ENCODE peak calls at places on chromosome 21, in ten cellular contexts. One of them, this sample, is unnamed.

GRCh38 chr21:42809171-42809570 is 70.2 kb downstream of the WDR4 start:
- DNase-seq in AG09319: no peak
- DNase-seq in transverse colon: no peak
- DNase-seq in HepG2: no peak
- DNase-seq in neural crest cell: no peak
- DNase-seq in cardiac muscle cell: no peak
- DNase-seq in GM23338: no peak
- DNase-seq in uterus: no peak
- DNase-seq in mammary epithelial cell: no peak
- DNase-seq in fibroblast of the aortic adventitia: no peak
- DNase-seq in this sample: no peak

GRCh38 chr21:22880573-22880972 is 1882.4 kb downstream of the NCAM2 start:
- DNase-seq in uterus: no peak
- DNase-seq in AG09319: no peak
- DNase-seq in fibroblast of the aortic adventitia: no peak
- DNase-seq in mammary epithelial cell: no peak
- DNase-seq in HepG2: no peak
- DNase-seq in transverse colon: no peak
- DNase-seq in neural crest cell: no peak
- DNase-seq in cardiac muscle cell: no peak
- DNase-seq in GM23338: no peak
- DNase-seq in this sample: no peak

GRCh38 chr21:22925032-22925431 is 1926.8 kb downstream of the NCAM2 start:
- DNase-seq in neural crest cell: no peak
- DNase-seq in GM23338: no peak
- DNase-seq in HepG2: no peak
- DNase-seq in AG09319: no peak
- DNase-seq in mammary epithelial cell: no peak
- DNase-seq in transverse colon: no peak
- DNase-seq in fibroblast of the aortic adventitia: no peak
- DNase-seq in cardiac muscle cell: no peak
- DNase-seq in uterus: no peak
- DNase-seq in this sample: no peak

GRCh38 chr21:25934771-25935224 is 200.0 kb downstream of the GABPA start:
- DNase-seq in mammary epithelial cell: peak
- DNase-seq in AG09319: peak
- DNase-seq in HepG2: peak
- DNase-seq in uterus: peak
- DNase-seq in GM23338: no peak
- DNase-seq in cardiac muscle cell: peak
- DNase-seq in transverse colon: peak
- DNase-seq in neural crest cell: no peak
- DNase-seq in fibroblast of the aortic adventitia: peak
- DNase-seq in this sample: peak

GRCh38 chr21:14901482-14901958 is 163.3 kb downstream of the NRIP1 start:
- DNase-seq in GM23338: no peak
- DNase-seq in fibroblast of the aortic adventitia: peak
- DNase-seq in AG09319: no peak
- DNase-seq in HepG2: no peak
- DNase-seq in cardiac muscle cell: peak
- DNase-seq in transverse colon: no peak
- DNase-seq in uterus: no peak
- DNase-seq in neural crest cell: no peak
- DNase-seq in mammary epithelial cell: peak
- DNase-seq in this sample: peak

GRCh38 chr21:42062543-42063022 is 8.5 kb upstream of the UMODL1 start:
- DNase-seq in GM23338: no peak
- DNase-seq in neural crest cell: no peak
- DNase-seq in mammary epithelial cell: no peak
- DNase-seq in cardiac muscle cell: no peak
- DNase-seq in HepG2: no peak
- DNase-seq in fibroblast of the aortic adventitia: no peak
- DNase-seq in AG09319: no peak
- DNase-seq in transverse colon: peak
- DNase-seq in uterus: no peak
- DNase-seq in this sample: no peak

GRCh38 chr21:42463861-42464515 is 32.0 kb downstream of the RSPH1 start:
- DNase-seq in uterus: no peak
- DNase-seq in transverse colon: peak
- DNase-seq in mammary epithelial cell: peak
- DNase-seq in AG09319: no peak
- DNase-seq in fibroblast of the aortic adventitia: peak
- DNase-seq in cardiac muscle cell: peak
- DNase-seq in HepG2: peak
- DNase-seq in GM23338: peak
- DNase-seq in neural crest cell: no peak
- DNase-seq in this sample: peak

GRCh38 chr21:18030248-18030647 is 211.1 kb upstream of the C21orf91 start:
- DNase-seq in uterus: no peak
- DNase-seq in mammary epithelial cell: peak
- DNase-seq in cardiac muscle cell: no peak
- DNase-seq in GM23338: no peak
- DNase-seq in neural crest cell: no peak
- DNase-seq in fibroblast of the aortic adventitia: no peak
- DNase-seq in transverse colon: no peak
- DNase-seq in HepG2: no peak
- DNase-seq in AG09319: no peak
- DNase-seq in this sample: peak

GRCh38 chr21:46411236-46411635 is 47.5 kb upstream of the DIP2A start:
- DNase-seq in neural crest cell: no peak
- DNase-seq in GM23338: no peak
- DNase-seq in cardiac muscle cell: no peak
- DNase-seq in mammary epithelial cell: no peak
- DNase-seq in fibroblast of the aortic adventitia: no peak
- DNase-seq in transverse colon: no peak
- DNase-seq in uterus: no peak
- DNase-seq in AG09319: no peak
- DNase-seq in HepG2: no peak
- DNase-seq in this sample: no peak

GRCh38 chr21:41686664-41687063 is 80.2 kb downstream of the RIPK4 start:
- DNase-seq in HepG2: peak
- DNase-seq in uterus: no peak
- DNase-seq in transverse colon: no peak
- DNase-seq in AG09319: no peak
- DNase-seq in fibroblast of the aortic adventitia: no peak
- DNase-seq in mammary epithelial cell: no peak
- DNase-seq in neural crest cell: no peak
- DNase-seq in cardiac muscle cell: no peak
- DNase-seq in GM23338: no peak
- DNase-seq in this sample: no peak

GRCh38 chr21:36209626-36210171 is 53.1 kb downstream of the DOP1B start:
- DNase-seq in cardiac muscle cell: peak
- DNase-seq in fibroblast of the aortic adventitia: peak
- DNase-seq in uterus: peak
- DNase-seq in AG09319: peak
- DNase-seq in GM23338: peak
- DNase-seq in mammary epithelial cell: peak
- DNase-seq in HepG2: peak
- DNase-seq in transverse colon: peak
- DNase-seq in neural crest cell: no peak
- DNase-seq in this sample: peak

GRCh38 chr21:45270306-45270821 is 17.3 kb downstream of the POFUT2 start:
- DNase-seq in uterus: peak
- DNase-seq in HepG2: no peak
- DNase-seq in transverse colon: peak
- DNase-seq in cardiac muscle cell: no peak
- DNase-seq in GM23338: peak
- DNase-seq in neural crest cell: no peak
- DNase-seq in AG09319: no peak
- DNase-seq in mammary epithelial cell: no peak
- DNase-seq in fibroblast of the aortic adventitia: no peak
- DNase-seq in this sample: no peak
- TF ChIP-seq CTCF in uterus: no peak
- TF ChIP-seq CTCF in HepG2: peak
- TF ChIP-seq CTCF in transverse colon: no peak
- TF ChIP-seq CTCF in cardiac muscle cell: peak
- TF ChIP-seq CTCF in GM23338: peak
- TF ChIP-seq CTCF in neural crest cell: no peak
- TF ChIP-seq CTCF in AG09319: peak
- TF ChIP-seq CTCF in mammary epithelial cell: peak
- TF ChIP-seq CTCF in fibroblast of the aortic adventitia: no peak
- TF ChIP-seq CTCF in this sample: no peak

DNA sequence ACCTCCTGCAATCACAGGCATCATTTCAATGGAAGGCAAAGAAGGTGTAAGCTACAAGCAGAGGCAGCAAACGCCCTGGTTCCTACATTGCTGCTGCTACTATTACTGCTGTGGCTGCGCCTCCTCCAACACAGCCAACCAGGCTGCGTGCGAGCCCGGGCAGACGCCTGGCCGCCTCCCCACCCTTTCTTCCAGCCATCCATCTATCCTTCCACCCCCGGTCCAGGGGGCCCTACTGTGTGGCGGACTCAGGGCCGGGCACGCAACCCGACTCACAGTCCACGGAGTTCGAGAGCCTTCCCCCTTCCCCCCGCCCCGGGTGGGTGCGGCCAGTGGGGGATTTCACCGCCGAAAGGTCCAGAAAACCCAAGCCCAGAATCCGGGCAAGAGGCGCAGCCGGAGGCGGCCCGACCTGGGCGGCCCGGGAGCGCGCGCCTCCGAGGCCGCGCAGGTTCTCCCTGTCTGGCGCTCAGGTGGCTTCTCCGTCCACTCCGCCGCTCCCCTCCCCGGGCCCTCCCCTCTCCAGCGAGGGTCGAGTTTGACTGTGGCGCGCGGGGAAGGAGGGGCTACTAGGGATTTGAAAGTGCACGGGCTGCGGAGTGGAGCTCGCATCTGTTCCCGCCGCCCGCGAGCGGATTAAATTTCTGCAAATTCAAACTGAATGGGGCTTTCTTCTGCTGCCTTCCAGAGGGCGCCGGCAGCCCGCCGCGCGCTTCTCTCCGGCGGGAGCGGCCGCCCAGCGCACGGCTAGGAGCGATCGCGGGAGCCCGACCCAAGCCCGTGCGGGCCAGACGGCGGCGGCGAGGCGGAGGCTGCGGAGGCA is at the start of gene HUNK:
- DNase-seq in mammary epithelial cell: peak
- DNase-seq in AG09319: no peak
- DNase-seq in neural crest cell: peak
- DNase-seq in fibroblast of the aortic adventitia: peak
- DNase-seq in uterus: peak
- DNase-seq in cardiac muscle cell: peak
- DNase-seq in GM23338: peak
- DNase-seq in transverse colon: peak
- DNase-seq in HepG2: peak
- DNase-seq in this sample: no peak
- TF ChIP-seq CTCF in mammary epithelial cell: no peak
- TF ChIP-seq CTCF in AG09319: peak
- TF ChIP-seq CTCF in neural crest cell: peak
- TF ChIP-seq CTCF in fibroblast of the aortic adventitia: no peak
- TF ChIP-seq CTCF in uterus: no peak
- TF ChIP-seq CTCF in cardiac muscle cell: no peak
- TF ChIP-seq CTCF in GM23338: peak
- TF ChIP-seq CTCF in transverse colon: no peak
- TF ChIP-seq CTCF in HepG2: peak
- TF ChIP-seq CTCF in this sample: no peak

DNA sequence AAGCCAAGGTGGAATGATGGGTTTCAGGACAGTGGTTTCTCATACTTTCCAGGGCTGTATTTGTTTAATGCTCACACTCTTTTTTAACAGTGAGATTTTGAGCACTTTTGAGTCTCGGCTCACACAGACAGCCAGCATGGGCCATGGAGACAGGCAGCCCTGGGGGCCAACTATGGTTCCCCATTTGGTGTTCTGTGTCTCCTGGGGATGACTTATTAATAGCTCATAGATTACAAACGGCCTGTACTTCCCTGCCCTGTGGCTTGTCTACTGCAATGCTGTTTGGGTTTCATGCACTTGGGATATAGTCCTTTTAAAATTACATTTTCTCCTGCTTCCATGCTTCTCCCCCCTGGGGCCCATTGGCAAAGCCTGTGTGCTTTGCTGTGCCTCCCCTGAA is 178.3 kb downstream of the KCNJ6 start:
- DNase-seq in transverse colon: no peak
- DNase-seq in cardiac muscle cell: no peak
- DNase-seq in HepG2: no peak
- DNase-seq in uterus: no peak
- DNase-seq in mammary epithelial cell: no peak
- DNase-seq in fibroblast of the aortic adventitia: no peak
- DNase-seq in GM23338: no peak
- DNase-seq in AG09319: no peak
- DNase-seq in neural crest cell: no peak
- DNase-seq in this sample: no peak
- TF ChIP-seq CTCF in transverse colon: no peak
- TF ChIP-seq CTCF in cardiac muscle cell: no peak
- TF ChIP-seq CTCF in HepG2: no peak
- TF ChIP-seq CTCF in uterus: no peak
- TF ChIP-seq CTCF in mammary epithelial cell: no peak
- TF ChIP-seq CTCF in fibroblast of the aortic adventitia: no peak
- TF ChIP-seq CTCF in GM23338: no peak
- TF ChIP-seq CTCF in AG09319: no peak
- TF ChIP-seq CTCF in neural crest cell: no peak
- TF ChIP-seq CTCF in this sample: no peak

GRCh38 chr21:38955495-38955894 is 149.8 kb downstream of the ETS2 start:
- DNase-seq in neural crest cell: no peak
- DNase-seq in cardiac muscle cell: peak
- DNase-seq in uterus: no peak
- DNase-seq in GM23338: no peak
- DNase-seq in transverse colon: peak
- DNase-seq in AG09319: no peak
- DNase-seq in fibroblast of the aortic adventitia: no peak
- DNase-seq in HepG2: no peak
- DNase-seq in mammary epithelial cell: peak
- DNase-seq in this sample: peak

GRCh38 chr21:38957575-38958340 is 152.0 kb downstream of the ETS2 start:
- DNase-seq in mammary epithelial cell: peak
- DNase-seq in AG09319: no peak
- DNase-seq in transverse colon: no peak
- DNase-seq in HepG2: no peak
- DNase-seq in cardiac muscle cell: no peak
- DNase-seq in GM23338: no peak
- DNase-seq in neural crest cell: no peak
- DNase-seq in uterus: no peak
- DNase-seq in fibroblast of the aortic adventitia: no peak
- DNase-seq in this sample: peak

GRCh38 chr21:38954450-38955059 is 148.8 kb downstream of the ETS2 start:
- DNase-seq in mammary epithelial cell: no peak
- DNase-seq in neural crest cell: no peak
- DNase-seq in uterus: no peak
- DNase-seq in fibroblast of the aortic adventitia: no peak
- DNase-seq in AG09319: no peak
- DNase-seq in GM23338: no peak
- DNase-seq in HepG2: no peak
- DNase-seq in cardiac muscle cell: no peak
- DNase-seq in transverse colon: peak
- DNase-seq in this sample: no peak

GRCh38 chr21:38956791-38957571 is 151.3 kb downstream of the ETS2 start:
- DNase-seq in cardiac muscle cell: no peak
- DNase-seq in transverse colon: peak
- DNase-seq in fibroblast of the aortic adventitia: no peak
- DNase-seq in AG09319: no peak
- DNase-seq in uterus: peak
- DNase-seq in HepG2: no peak
- DNase-seq in neural crest cell: no peak
- DNase-seq in GM23338: no peak
- DNase-seq in mammary epithelial cell: no peak
- DNase-seq in this sample: peak

DNA sequence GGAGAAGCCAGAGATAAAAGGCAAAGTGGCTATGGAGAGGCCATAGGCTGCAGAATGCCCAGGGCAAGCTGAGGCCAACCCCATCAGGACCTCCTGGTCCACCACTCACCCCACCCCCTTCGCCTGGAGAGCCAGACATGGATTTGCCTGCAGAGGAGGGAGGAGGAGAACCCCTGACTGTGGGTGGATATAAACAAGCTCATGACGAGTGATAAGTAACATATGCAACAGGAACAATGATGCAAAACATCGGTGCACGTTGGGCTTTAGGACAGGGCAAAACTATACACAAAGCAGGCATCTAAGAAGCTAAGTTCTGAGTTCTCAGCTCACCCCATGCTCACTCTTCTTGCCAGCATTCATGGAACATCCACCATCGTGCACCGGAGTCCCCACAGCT is 150.3 kb downstream of the ETS2 start:
- DNase-seq in cardiac muscle cell: peak
- DNase-seq in neural crest cell: no peak
- DNase-seq in uterus: no peak
- DNase-seq in HepG2: no peak
- DNase-seq in fibroblast of the aortic adventitia: no peak
- DNase-seq in transverse colon: no peak
- DNase-seq in mammary epithelial cell: no peak
- DNase-seq in AG09319: no peak
- DNase-seq in GM23338: no peak
- DNase-seq in this sample: no peak
- TF ChIP-seq CTCF in cardiac muscle cell: no peak
- TF ChIP-seq CTCF in neural crest cell: no peak
- TF ChIP-seq CTCF in uterus: no peak
- TF ChIP-seq CTCF in HepG2: no peak
- TF ChIP-seq CTCF in fibroblast of the aortic adventitia: no peak
- TF ChIP-seq CTCF in transverse colon: no peak
- TF ChIP-seq CTCF in mammary epithelial cell: no peak
- TF ChIP-seq CTCF in AG09319: no peak
- TF ChIP-seq CTCF in GM23338: no peak
- TF ChIP-seq CTCF in this sample: no peak

This sample was measured in MCF 10A.